ENCODE peak calls at places on chromosomes 6 and 20, in eight cellular contexts. One of them, this sample, is unnamed.

GRCh38 chr6:25360611-25361010 is 81.4 kb downstream of the CARMIL1 start:
- DNase-seq in fibroblast of mammary gland: peak
- DNase-seq in dorsolateral prefrontal cortex: no peak
- DNase-seq in HFFc6: peak
- DNase-seq in ovary: no peak
- DNase-seq in breast epithelium: no peak
- DNase-seq in progenitor cell of endocrine pancreas: no peak
- DNase-seq in A549: no peak
- DNase-seq in this sample: peak

GRCh38 chr20:60877071-60877470 is 375.0 kb upstream of the CDH4 start:
- DNase-seq in dorsolateral prefrontal cortex: no peak
- DNase-seq in breast epithelium: no peak
- DNase-seq in fibroblast of mammary gland: no peak
- DNase-seq in progenitor cell of endocrine pancreas: no peak
- DNase-seq in A549: no peak
- DNase-seq in HFFc6: no peak
- DNase-seq in ovary: no peak
- DNase-seq in this sample: no peak

GRCh38 chr6:84349542-84349941 is 122.1 kb upstream of the CEP162 start:
- DNase-seq in A549: no peak
- DNase-seq in breast epithelium: no peak
- DNase-seq in fibroblast of mammary gland: no peak
- DNase-seq in dorsolateral prefrontal cortex: no peak
- DNase-seq in progenitor cell of endocrine pancreas: no peak
- DNase-seq in ovary: no peak
- DNase-seq in HFFc6: no peak
- DNase-seq in this sample: no peak

GRCh38 chr6:132962936-132963579 is 148.7 kb downstream of the RPS12 start:
- DNase-seq in dorsolateral prefrontal cortex: peak
- DNase-seq in ovary: peak
- DNase-seq in HFFc6: peak
- DNase-seq in progenitor cell of endocrine pancreas: peak
- DNase-seq in fibroblast of mammary gland: peak
- DNase-seq in breast epithelium: peak
- DNase-seq in A549: peak
- DNase-seq in this sample: peak

GRCh38 chr20:36017034-36017951 is 48.9 kb downstream of the CNBD2 start:
- DNase-seq in fibroblast of mammary gland: peak
- DNase-seq in A549: peak
- DNase-seq in progenitor cell of endocrine pancreas: no peak
- DNase-seq in breast epithelium: no peak
- DNase-seq in HFFc6: peak
- DNase-seq in ovary: peak
- DNase-seq in dorsolateral prefrontal cortex: no peak
- DNase-seq in this sample: peak

GRCh38 chr6:16278048-16278724 is 39.8 kb downstream of the GMPR start:
- DNase-seq in fibroblast of mammary gland: no peak
- DNase-seq in progenitor cell of endocrine pancreas: no peak
- DNase-seq in A549: no peak
- DNase-seq in breast epithelium: no peak
- DNase-seq in ovary: no peak
- DNase-seq in HFFc6: no peak
- DNase-seq in dorsolateral prefrontal cortex: no peak
- DNase-seq in this sample: no peak

GRCh38 chr20:1897486-1897885 is 2.3 kb downstream of the SIRPA start:
- DNase-seq in fibroblast of mammary gland: peak
- DNase-seq in breast epithelium: no peak
- DNase-seq in progenitor cell of endocrine pancreas: no peak
- DNase-seq in dorsolateral prefrontal cortex: peak
- DNase-seq in HFFc6: no peak
- DNase-seq in ovary: no peak
- DNase-seq in A549: no peak
- DNase-seq in this sample: no peak

GRCh38 chr6:110358536-110359148 is 493 bp upstream of the METTL24 start:
- DNase-seq in fibroblast of mammary gland: no peak
- DNase-seq in HFFc6: no peak
- DNase-seq in ovary: no peak
- DNase-seq in progenitor cell of endocrine pancreas: no peak
- DNase-seq in dorsolateral prefrontal cortex: no peak
- DNase-seq in A549: no peak
- DNase-seq in breast epithelium: no peak
- DNase-seq in this sample: no peak

GRCh38 chr6:22363166-22363965 is 66.5 kb upstream of the PRL start:
- DNase-seq in ovary: no peak
- DNase-seq in HFFc6: no peak
- DNase-seq in A549: no peak
- DNase-seq in breast epithelium: no peak
- DNase-seq in dorsolateral prefrontal cortex: no peak
- DNase-seq in progenitor cell of endocrine pancreas: no peak
- DNase-seq in fibroblast of mammary gland: no peak
- DNase-seq in this sample: no peak

GRCh38 chr20:62832212-62832922 is 15.5 kb downstream of the COL9A3 start:
- DNase-seq in fibroblast of mammary gland: no peak
- DNase-seq in breast epithelium: no peak
- DNase-seq in dorsolateral prefrontal cortex: no peak
- DNase-seq in ovary: peak
- DNase-seq in A549: no peak
- DNase-seq in progenitor cell of endocrine pancreas: no peak
- DNase-seq in HFFc6: no peak
- DNase-seq in this sample: no peak

GRCh38 chr6:166757226-166758135 is 130.4 kb upstream of the RPS6KA2 start:
- DNase-seq in progenitor cell of endocrine pancreas: no peak
- DNase-seq in fibroblast of mammary gland: peak
- DNase-seq in HFFc6: peak
- DNase-seq in A549: no peak
- DNase-seq in dorsolateral prefrontal cortex: peak
- DNase-seq in ovary: no peak
- DNase-seq in breast epithelium: no peak
- DNase-seq in this sample: peak

GRCh38 chr20:21714297-21715192 is 9.1 kb downstream of the PAX1 start:
- DNase-seq in dorsolateral prefrontal cortex: no peak
- DNase-seq in A549: no peak
- DNase-seq in ovary: no peak
- DNase-seq in fibroblast of mammary gland: no peak
- DNase-seq in HFFc6: no peak
- DNase-seq in breast epithelium: no peak
- DNase-seq in progenitor cell of endocrine pancreas: no peak
- DNase-seq in this sample: no peak

GRCh38 chr20:44521484-44522481 is at the start of gene SERINC3:
- DNase-seq in progenitor cell of endocrine pancreas: peak
- DNase-seq in fibroblast of mammary gland: peak
- DNase-seq in HFFc6: peak
- DNase-seq in breast epithelium: peak
- DNase-seq in dorsolateral prefrontal cortex: peak
- DNase-seq in ovary: peak
- DNase-seq in A549: peak
- DNase-seq in this sample: peak
- TF ChIP-seq CTCF in progenitor cell of endocrine pancreas: peak
- TF ChIP-seq CTCF in fibroblast of mammary gland: peak
- TF ChIP-seq CTCF in HFFc6: no peak
- TF ChIP-seq CTCF in breast epithelium: no peak
- TF ChIP-seq CTCF in dorsolateral prefrontal cortex: no peak
- TF ChIP-seq CTCF in ovary: no peak
- TF ChIP-seq CTCF in A549: peak
- TF ChIP-seq CTCF in this sample: no peak

GRCh38 chr6:125154184-125155135 is 887 bp downstream of the TPD52L1 start:
- DNase-seq in fibroblast of mammary gland: peak
- DNase-seq in dorsolateral prefrontal cortex: no peak
- DNase-seq in ovary: peak
- DNase-seq in progenitor cell of endocrine pancreas: peak
- DNase-seq in A549: peak
- DNase-seq in breast epithelium: peak
- DNase-seq in HFFc6: no peak
- DNase-seq in this sample: no peak
- TF ChIP-seq CTCF in fibroblast of mammary gland: peak
- TF ChIP-seq CTCF in dorsolateral prefrontal cortex: no peak
- TF ChIP-seq CTCF in ovary: no peak
- TF ChIP-seq CTCF in progenitor cell of endocrine pancreas: peak
- TF ChIP-seq CTCF in A549: peak
- TF ChIP-seq CTCF in breast epithelium: peak
- TF ChIP-seq CTCF in HFFc6: peak
- TF ChIP-seq CTCF in this sample: peak

GRCh38 chr20:49942942-49943341 is 6.7 kb downstream of the RNF114 start:
- DNase-seq in dorsolateral prefrontal cortex: no peak
- DNase-seq in breast epithelium: no peak
- DNase-seq in fibroblast of mammary gland: no peak
- DNase-seq in A549: no peak
- DNase-seq in ovary: no peak
- DNase-seq in progenitor cell of endocrine pancreas: no peak
- DNase-seq in HFFc6: no peak
- DNase-seq in this sample: no peak
- TF ChIP-seq CTCF in dorsolateral prefrontal cortex: no peak
- TF ChIP-seq CTCF in breast epithelium: no peak
- TF ChIP-seq CTCF in fibroblast of mammary gland: no peak
- TF ChIP-seq CTCF in A549: no peak
- TF ChIP-seq CTCF in ovary: no peak
- TF ChIP-seq CTCF in progenitor cell of endocrine pancreas: no peak
- TF ChIP-seq CTCF in HFFc6: no peak
- TF ChIP-seq CTCF in this sample: no peak

GRCh38 chr6:152701081-152701862 is 3.6 kb downstream of the MYCT1 start:
- DNase-seq in progenitor cell of endocrine pancreas: no peak
- DNase-seq in ovary: no peak
- DNase-seq in A549: no peak
- DNase-seq in dorsolateral prefrontal cortex: no peak
- DNase-seq in breast epithelium: no peak
- DNase-seq in fibroblast of mammary gland: no peak
- DNase-seq in HFFc6: no peak
- DNase-seq in this sample: peak
- TF ChIP-seq CTCF in progenitor cell of endocrine pancreas: no peak
- TF ChIP-seq CTCF in ovary: no peak
- TF ChIP-seq CTCF in A549: peak
- TF ChIP-seq CTCF in dorsolateral prefrontal cortex: no peak
- TF ChIP-seq CTCF in breast epithelium: no peak
- TF ChIP-seq CTCF in fibroblast of mammary gland: no peak
- TF ChIP-seq CTCF in HFFc6: no peak
- TF ChIP-seq CTCF in this sample: peak

DNA sequence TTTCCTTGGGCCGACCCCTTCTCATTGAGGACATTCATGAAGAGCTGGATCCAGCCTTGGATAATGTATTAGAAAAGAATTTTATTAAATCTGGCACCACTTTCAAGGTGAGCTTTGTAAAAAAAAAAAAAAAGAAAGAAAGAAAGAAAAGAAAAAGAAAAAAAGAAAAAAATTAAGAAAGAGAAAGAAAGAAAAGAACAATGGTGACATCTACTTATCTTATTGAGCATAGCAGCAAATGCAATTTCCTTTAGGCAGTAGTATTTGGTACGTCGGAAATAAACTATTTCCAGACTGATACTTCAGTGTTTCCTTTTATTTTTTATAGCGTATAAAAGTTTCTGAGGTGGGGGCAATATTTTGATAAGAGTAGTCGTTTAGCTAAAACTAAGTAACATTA is 119.0 kb upstream of the GLP1R start:
- DNase-seq in progenitor cell of endocrine pancreas: no peak
- DNase-seq in HFFc6: no peak
- DNase-seq in breast epithelium: no peak
- DNase-seq in A549: no peak
- DNase-seq in ovary: no peak
- DNase-seq in fibroblast of mammary gland: no peak
- DNase-seq in dorsolateral prefrontal cortex: no peak
- DNase-seq in this sample: no peak
- TF ChIP-seq CTCF in progenitor cell of endocrine pancreas: no peak
- TF ChIP-seq CTCF in HFFc6: no peak
- TF ChIP-seq CTCF in breast epithelium: no peak
- TF ChIP-seq CTCF in A549: no peak
- TF ChIP-seq CTCF in ovary: no peak
- TF ChIP-seq CTCF in fibroblast of mammary gland: no peak
- TF ChIP-seq CTCF in dorsolateral prefrontal cortex: no peak
- TF ChIP-seq CTCF in this sample: no peak

DNA sequence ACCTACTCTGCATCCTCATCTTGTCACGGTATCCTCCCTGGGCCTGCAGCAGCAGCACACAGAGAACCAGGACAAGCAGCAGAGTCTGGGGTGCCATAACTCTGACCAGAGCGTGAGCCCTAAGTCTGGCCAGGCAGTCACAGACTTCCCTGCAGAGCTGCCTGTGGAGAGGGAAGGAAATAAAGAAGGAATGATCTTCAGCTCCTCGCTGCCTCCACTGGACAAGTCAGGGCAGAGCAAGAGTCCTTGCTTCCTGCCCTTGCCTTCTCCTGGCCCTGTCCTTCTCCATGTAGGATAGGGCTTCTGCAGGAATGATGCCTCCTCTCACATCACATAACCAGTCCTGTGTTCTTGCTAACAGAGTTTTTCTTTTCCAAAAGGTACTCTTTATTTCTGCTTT is 15.9 kb upstream of the WFDC11 start:
- DNase-seq in fibroblast of mammary gland: peak
- DNase-seq in dorsolateral prefrontal cortex: no peak
- DNase-seq in progenitor cell of endocrine pancreas: no peak
- DNase-seq in ovary: no peak
- DNase-seq in breast epithelium: no peak
- DNase-seq in HFFc6: no peak
- DNase-seq in A549: peak
- DNase-seq in this sample: peak
- TF ChIP-seq CTCF in fibroblast of mammary gland: peak
- TF ChIP-seq CTCF in dorsolateral prefrontal cortex: no peak
- TF ChIP-seq CTCF in progenitor cell of endocrine pancreas: no peak
- TF ChIP-seq CTCF in ovary: no peak
- TF ChIP-seq CTCF in breast epithelium: no peak
- TF ChIP-seq CTCF in HFFc6: no peak
- TF ChIP-seq CTCF in A549: no peak
- TF ChIP-seq CTCF in this sample: peak

DNA sequence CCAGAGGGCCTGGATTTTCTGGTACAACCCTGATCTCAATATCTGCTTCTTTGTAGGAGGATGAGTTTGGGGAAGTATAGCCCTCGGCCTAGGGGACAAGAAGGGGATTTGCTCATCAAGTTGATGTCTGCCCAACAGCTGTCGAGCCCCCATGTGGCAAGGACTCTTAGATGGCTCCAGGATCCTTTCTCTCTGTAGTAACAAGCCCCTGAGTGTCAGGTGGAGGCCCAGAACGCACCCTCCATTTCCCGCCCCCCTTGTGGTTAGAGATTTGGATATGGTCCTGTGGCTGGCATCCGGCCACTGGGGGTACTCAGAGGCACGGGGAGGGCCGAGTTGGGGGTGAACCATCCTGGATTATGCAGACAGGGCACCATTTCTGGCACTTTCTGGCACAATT is 50.1 kb downstream of the CTCFL start:
- DNase-seq in A549: no peak
- DNase-seq in HFFc6: no peak
- DNase-seq in breast epithelium: peak
- DNase-seq in ovary: no peak
- DNase-seq in fibroblast of mammary gland: no peak
- DNase-seq in dorsolateral prefrontal cortex: no peak
- DNase-seq in progenitor cell of endocrine pancreas: no peak
- DNase-seq in this sample: no peak
- TF ChIP-seq CTCF in A549: no peak
- TF ChIP-seq CTCF in HFFc6: no peak
- TF ChIP-seq CTCF in breast epithelium: no peak
- TF ChIP-seq CTCF in ovary: no peak
- TF ChIP-seq CTCF in fibroblast of mammary gland: no peak
- TF ChIP-seq CTCF in dorsolateral prefrontal cortex: no peak
- TF ChIP-seq CTCF in progenitor cell of endocrine pancreas: no peak
- TF ChIP-seq CTCF in this sample: no peak